ENCODE peak calls at places on chromosome 10, in five cellular contexts. A is HCT116, B is heart left ventricle, P is body of pancreas, F is right lobe of liver. M is an unnamed sample. For H3K36me3, the result is how much of the 10 kb centered on the place peaks cover.

GRCh38 chr10:107914450-107915276 is 750.2 kb upstream of the SORCS1 start:
- ATAC-seq in P (peak), A (no peak), B (no peak), F (no peak), M (no peak)

GRCh38 chr10:104559935-104560334 is 81.2 kb upstream of the SORCS3 start:
- ATAC-seq in F (no peak), A (no peak), P (no peak), B (no peak), M (no peak)

GRCh38 chr10:97255512-97256293 is 36.7 kb downstream of the ARHGAP19 start:
- ATAC-seq in A (no peak), P (no peak), B (no peak), F (no peak), M (no peak)

GRCh38 chr10:127992376-127992775 is 85.5 kb downstream of the PTPRE start:
- ATAC-seq in B (no peak), A (no peak), F (no peak), P (no peak), M (no peak)

GRCh38 chr10:72542396-72542815 is 83.5 kb downstream of the MICU1 start:
- ATAC-seq in B (no peak), F (peak), P (no peak), A (no peak), M (no peak)

GRCh38 chr10:13891542-13892431 is 305.0 kb downstream of the PRPF18 start:
- ATAC-seq in A (no peak), F (peak), B (no peak), P (peak), M (peak)

GRCh38 chr10:48494073-48494472 is 110.8 kb downstream of the ARHGAP22 start:
- ATAC-seq in P (no peak), F (no peak), A (no peak), B (no peak), M (no peak)

GRCh38 chr10:84613336-84614021 is 285.1 kb downstream of the CCSER2 start:
- ATAC-seq in B (peak), P (peak), A (peak), F (peak), M (no peak)

GRCh38 chr10:5943536-5943935 is 33.8 kb downstream of the IL15RA start:
- ATAC-seq in F (peak), P (peak), A (no peak), B (peak), M (no peak)

GRCh38 chr10:24406809-24407483 is 198.0 kb downstream of the KIAA1217 start:
- ATAC-seq in P (no peak), A (no peak), F (peak), B (peak), M (no peak)

GRCh38 chr10:42961776-42962119 is 115.1 kb upstream of the RET start:
- ATAC-seq in F (no peak), A (no peak), P (peak), B (no peak), M (no peak)

GRCh38 chr10:100353770-100354485 is 6.9 kb downstream of the SCD start:
- ATAC-seq in B (no peak), P (no peak), A (no peak), F (no peak), M (no peak)
- H3K36me3 ChIP-seq in B (under half), P (under half), A (half or more), F (under half), M (under half)

DNA sequence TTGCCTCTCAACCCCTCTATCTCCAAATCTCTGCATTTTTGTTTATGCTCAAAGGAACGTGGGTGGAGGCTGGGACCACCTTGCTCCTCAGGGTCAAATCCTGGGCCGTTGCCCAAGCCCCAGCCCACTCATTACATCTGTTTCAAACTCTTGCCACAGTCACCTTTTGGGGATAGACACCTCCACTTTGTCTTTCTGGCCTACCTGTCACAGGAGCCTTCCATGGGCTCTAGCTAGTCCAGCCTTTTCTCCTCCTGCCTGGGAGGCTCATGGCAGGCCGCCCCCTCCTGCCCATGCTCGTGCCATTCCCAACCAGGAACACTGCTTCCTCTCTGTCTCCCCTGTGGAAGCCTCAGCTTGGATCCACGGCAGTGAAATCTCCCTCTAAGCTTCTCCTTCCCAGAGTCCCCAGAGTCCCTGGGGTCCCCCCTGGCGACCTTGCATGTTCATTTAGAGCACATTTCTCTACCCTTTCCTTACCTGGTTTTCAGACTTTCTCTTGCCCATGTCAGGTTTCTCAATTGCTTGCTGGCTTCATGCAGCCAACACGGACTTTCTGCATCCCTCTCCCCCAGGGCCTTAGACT is 2.5 kb upstream of the ADAMTS14 start:
- ATAC-seq in B (no peak), P (no peak), A (no peak), F (no peak), M (no peak)
- TF ChIP-seq POLR2A in B (no peak), P (no peak), A (no peak), F (no peak), M (no peak)

DNA sequence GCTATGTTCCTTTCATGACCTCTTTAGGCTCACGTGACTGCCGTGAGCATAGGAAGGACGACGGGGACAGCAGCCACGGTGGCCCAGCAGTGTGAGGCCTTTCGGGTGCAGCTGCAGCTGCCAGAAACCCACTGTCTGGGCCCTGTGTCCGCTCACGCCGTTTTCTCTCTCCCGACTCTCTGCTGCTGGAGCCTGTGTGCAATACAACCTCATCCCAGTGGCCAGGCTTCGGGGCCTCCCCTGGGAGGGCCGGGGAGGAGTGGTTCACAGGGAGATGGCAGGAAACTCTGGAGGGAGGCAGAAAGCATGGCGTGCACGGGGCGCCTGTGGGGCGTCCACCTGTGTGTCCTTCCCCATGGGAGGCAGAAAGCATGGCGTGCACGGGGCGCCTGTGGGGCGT is 38.6 kb downstream of the PFKP start:
- ATAC-seq in P (no peak), F (no peak), A (peak), B (no peak), M (no peak)
- H3K36me3 ChIP-seq in P (under half), F (under half), A (half or more), B (under half), M (under half)

DNA sequence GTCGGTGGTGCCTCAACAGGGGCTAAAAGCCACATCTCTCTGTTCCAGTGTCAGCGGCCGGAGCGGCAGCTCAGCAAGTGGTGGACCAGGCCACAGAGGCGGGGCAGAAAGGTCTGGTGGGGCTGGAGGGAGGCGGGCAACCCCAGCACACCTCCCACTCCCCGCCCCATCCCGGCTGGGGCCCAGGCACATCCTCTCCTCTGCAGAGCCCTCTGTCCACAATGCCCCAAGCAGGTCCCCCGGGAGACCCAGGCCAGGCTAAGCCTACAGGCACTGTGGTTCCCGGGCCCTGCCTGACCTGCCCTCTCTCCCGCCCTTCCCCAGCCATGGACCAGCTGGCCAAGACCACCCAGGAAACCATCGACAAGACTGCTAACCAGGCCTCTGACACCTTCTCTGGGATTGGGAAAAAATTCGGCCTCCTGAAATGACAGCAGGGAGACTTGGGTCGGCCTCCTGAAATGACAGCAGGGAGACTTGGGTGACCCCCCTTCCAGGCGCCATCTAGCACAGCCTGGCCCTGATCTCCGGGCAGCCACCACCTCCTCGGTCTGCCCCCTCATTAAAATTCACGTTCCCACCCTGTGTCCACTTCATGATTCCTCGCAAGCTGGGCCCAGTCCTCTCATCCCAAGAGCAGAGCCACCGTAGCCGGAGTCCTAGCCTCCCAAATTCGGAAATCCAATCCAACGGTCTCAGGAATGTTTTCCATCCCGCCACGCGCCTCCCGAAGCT is 2.0 kb downstream of the ADIRF start:
- ATAC-seq in P (peak), B (peak), A (peak), F (no peak), M (peak)
- TF ChIP-seq POLR2A in P (peak), B (no peak), A (no peak), F (no peak), M (peak)

M was measured in gastroesophageal sphincter.